ENCODE peak calls at places on chromosomes 3 and 15, in ten cellular contexts. One of them, this sample, is unnamed.

GRCh38 chr3:196184881-196185280 is 26.3 kb downstream of the ZDHHC19 start:
- DNase-seq in T-helper 2 cell: no peak
- DNase-seq in HFFc6: no peak
- DNase-seq in SK-N-SH: peak; percentile 10
- DNase-seq in CD8-positive, alpha-beta memory T cell: no peak
- DNase-seq in activated naive CD4-positive, alpha-beta T cell treated with anti-CD3 and anti-CD28 coated beads for 36 hours: no peak
- DNase-seq in posterior vena cava: no peak
- DNase-seq in D721Med: no peak
- DNase-seq in NCI-H460: no peak
- DNase-seq in esophagus squamous epithelium: no peak
- DNase-seq in this sample: no peak

GRCh38 chr3:64728428-64728827 is 40.6 kb upstream of the ADAMTS9 start:
- DNase-seq in T-helper 2 cell: no peak
- DNase-seq in HFFc6: no peak
- DNase-seq in SK-N-SH: no peak
- DNase-seq in CD8-positive, alpha-beta memory T cell: no peak
- DNase-seq in activated naive CD4-positive, alpha-beta T cell treated with anti-CD3 and anti-CD28 coated beads for 36 hours: no peak
- DNase-seq in posterior vena cava: no peak
- DNase-seq in D721Med: no peak
- DNase-seq in NCI-H460: no peak
- DNase-seq in esophagus squamous epithelium: no peak
- DNase-seq in this sample: no peak

GRCh38 chr15:94026458-94026967 is 204.8 kb upstream of the MCTP2 start:
- DNase-seq in T-helper 2 cell: no peak
- DNase-seq in HFFc6: peak; percentile 74
- DNase-seq in SK-N-SH: no peak
- DNase-seq in CD8-positive, alpha-beta memory T cell: no peak
- DNase-seq in activated naive CD4-positive, alpha-beta T cell treated with anti-CD3 and anti-CD28 coated beads for 36 hours: no peak
- DNase-seq in posterior vena cava: no peak
- DNase-seq in D721Med: no peak
- DNase-seq in NCI-H460: no peak
- DNase-seq in esophagus squamous epithelium: no peak
- DNase-seq in this sample: no peak

GRCh38 chr3:168102735-168103410 is 7.1 kb upstream of the GOLIM4 start:
- DNase-seq in T-helper 2 cell: no peak
- DNase-seq in HFFc6: no peak
- DNase-seq in SK-N-SH: no peak
- DNase-seq in CD8-positive, alpha-beta memory T cell: no peak
- DNase-seq in activated naive CD4-positive, alpha-beta T cell treated with anti-CD3 and anti-CD28 coated beads for 36 hours: no peak
- DNase-seq in posterior vena cava: no peak
- DNase-seq in D721Med: no peak
- DNase-seq in NCI-H460: no peak
- DNase-seq in esophagus squamous epithelium: no peak
- DNase-seq in this sample: no peak

GRCh38 chr15:69604050-69604378 is 151.4 kb downstream of the RPLP1 start:
- DNase-seq in T-helper 2 cell: no peak
- DNase-seq in HFFc6: no peak
- DNase-seq in SK-N-SH: no peak
- DNase-seq in CD8-positive, alpha-beta memory T cell: no peak
- DNase-seq in activated naive CD4-positive, alpha-beta T cell treated with anti-CD3 and anti-CD28 coated beads for 36 hours: no peak
- DNase-seq in posterior vena cava: peak; percentile 28
- DNase-seq in D721Med: no peak
- DNase-seq in NCI-H460: no peak
- DNase-seq in esophagus squamous epithelium: no peak
- DNase-seq in this sample: no peak

GRCh38 chr3:193637831-193638230 is 44.8 kb downstream of the OPA1 start:
- DNase-seq in T-helper 2 cell: no peak
- DNase-seq in HFFc6: no peak
- DNase-seq in SK-N-SH: no peak
- DNase-seq in CD8-positive, alpha-beta memory T cell: no peak
- DNase-seq in activated naive CD4-positive, alpha-beta T cell treated with anti-CD3 and anti-CD28 coated beads for 36 hours: no peak
- DNase-seq in posterior vena cava: no peak
- DNase-seq in D721Med: no peak
- DNase-seq in NCI-H460: no peak
- DNase-seq in esophagus squamous epithelium: no peak
- DNase-seq in this sample: no peak

GRCh38 chr3:169764164-169764452 is 752 bp downstream of the TERC start:
- DNase-seq in T-helper 2 cell: no peak
- DNase-seq in HFFc6: peak; percentile 42
- DNase-seq in SK-N-SH: no peak
- DNase-seq in CD8-positive, alpha-beta memory T cell: no peak
- DNase-seq in activated naive CD4-positive, alpha-beta T cell treated with anti-CD3 and anti-CD28 coated beads for 36 hours: no peak
- DNase-seq in posterior vena cava: no peak
- DNase-seq in D721Med: no peak
- DNase-seq in NCI-H460: no peak
- DNase-seq in esophagus squamous epithelium: no peak
- DNase-seq in this sample: no peak

GRCh38 chr3:99468918-99469317 is 169.5 kb upstream of the COL8A1 start:
- DNase-seq in T-helper 2 cell: no peak
- DNase-seq in HFFc6: no peak
- DNase-seq in SK-N-SH: no peak
- DNase-seq in CD8-positive, alpha-beta memory T cell: no peak
- DNase-seq in activated naive CD4-positive, alpha-beta T cell treated with anti-CD3 and anti-CD28 coated beads for 36 hours: no peak
- DNase-seq in posterior vena cava: no peak
- DNase-seq in D721Med: no peak
- DNase-seq in NCI-H460: no peak
- DNase-seq in esophagus squamous epithelium: no peak
- DNase-seq in this sample: no peak

GRCh38 chr3:193744048-193744821 is 151.2 kb downstream of the OPA1 start:
- DNase-seq in T-helper 2 cell: no peak
- DNase-seq in HFFc6: no peak
- DNase-seq in SK-N-SH: no peak
- DNase-seq in CD8-positive, alpha-beta memory T cell: no peak
- DNase-seq in activated naive CD4-positive, alpha-beta T cell treated with anti-CD3 and anti-CD28 coated beads for 36 hours: no peak
- DNase-seq in posterior vena cava: no peak
- DNase-seq in D721Med: no peak
- DNase-seq in NCI-H460: no peak
- DNase-seq in esophagus squamous epithelium: no peak
- DNase-seq in this sample: no peak

GRCh38 chr15:67253103-67253502 is 1.4 kb downstream of the AAGAB start:
- DNase-seq in T-helper 2 cell: no peak
- DNase-seq in HFFc6: no peak
- DNase-seq in SK-N-SH: no peak
- DNase-seq in CD8-positive, alpha-beta memory T cell: no peak
- DNase-seq in activated naive CD4-positive, alpha-beta T cell treated with anti-CD3 and anti-CD28 coated beads for 36 hours: no peak
- DNase-seq in posterior vena cava: no peak
- DNase-seq in D721Med: no peak
- DNase-seq in NCI-H460: no peak
- DNase-seq in esophagus squamous epithelium: no peak
- DNase-seq in this sample: no peak

GRCh38 chr3:189082666-189083427 is 88.9 kb upstream of the TPRG1 start:
- DNase-seq in T-helper 2 cell: no peak
- DNase-seq in HFFc6: no peak
- DNase-seq in SK-N-SH: no peak
- DNase-seq in CD8-positive, alpha-beta memory T cell: no peak
- DNase-seq in activated naive CD4-positive, alpha-beta T cell treated with anti-CD3 and anti-CD28 coated beads for 36 hours: no peak
- DNase-seq in posterior vena cava: no peak
- DNase-seq in D721Med: no peak
- DNase-seq in NCI-H460: no peak
- DNase-seq in esophagus squamous epithelium: no peak
- DNase-seq in this sample: no peak

GRCh38 chr3:183824761-183825379 is 507 bp downstream of the MAP6D1 start:
- DNase-seq in T-helper 2 cell: no peak
- DNase-seq in HFFc6: no peak
- DNase-seq in SK-N-SH: peak; percentile 79
- DNase-seq in CD8-positive, alpha-beta memory T cell: peak; percentile 21
- DNase-seq in activated naive CD4-positive, alpha-beta T cell treated with anti-CD3 and anti-CD28 coated beads for 36 hours: peak; percentile 22
- DNase-seq in posterior vena cava: peak; percentile 82
- DNase-seq in D721Med: no peak
- DNase-seq in NCI-H460: no peak
- DNase-seq in esophagus squamous epithelium: no peak
- DNase-seq in this sample: no peak

GRCh38 chr3:113516115-113516505 is 1.2 kb upstream of the SPICE1 start:
- DNase-seq in T-helper 2 cell: no peak
- DNase-seq in HFFc6: no peak
- DNase-seq in SK-N-SH: peak; percentile 37
- DNase-seq in CD8-positive, alpha-beta memory T cell: no peak
- DNase-seq in activated naive CD4-positive, alpha-beta T cell treated with anti-CD3 and anti-CD28 coated beads for 36 hours: no peak
- DNase-seq in posterior vena cava: no peak
- DNase-seq in D721Med: no peak
- DNase-seq in NCI-H460: no peak
- DNase-seq in esophagus squamous epithelium: no peak
- DNase-seq in this sample: no peak